ENCODE peak calls at places on chromosomes 16 and 17, in seven cellular contexts. U is left ventricle myocardium inferior, D is kidney, M is right lobe of liver, W is cardiac fibroblast, O is IMR-90, B is PC-9. V is an unnamed sample.

GRCh38 chr16:21663889-21664647 is at the start of gene OTOA:
- DNase-seq in M (no peak), D (peak), W (no peak), U (no peak), O (no peak), B (no peak), V (no peak)

GRCh38 chr16:30394603-30395154 is 541 bp upstream of the ZNF48 start:
- DNase-seq in U (no peak), O (peak), W (peak), B (no peak), M (no peak), D (no peak), V (no peak)

GRCh38 chr16:15879255-15879804 is 9.1 kb downstream of the CEP20 start:
- DNase-seq in O (peak), B (peak), W (peak), M (no peak), D (no peak), U (no peak), V (no peak)

GRCh38 chr17:47696717-47697642 is 3.0 kb downstream of the TBKBP1 start:
- DNase-seq in W (no peak), B (no peak), D (peak), M (no peak), O (no peak), U (no peak), V (no peak)

GRCh38 chr17:37731056-37731455 is 13.8 kb downstream of the HNF1B start:
- DNase-seq in O (no peak), W (no peak), U (no peak), M (no peak), B (no peak), D (no peak), V (no peak)

GRCh38 chr17:2745317-2746037 is 4.0 kb downstream of the CCDC92B start:
- DNase-seq in B (no peak), O (no peak), M (no peak), W (no peak), U (peak), D (no peak), V (no peak)

GRCh38 chr16:24685539-24686432 is 43.7 kb upstream of the TNRC6A start:
- DNase-seq in U (peak), M (peak), O (peak), B (no peak), D (peak), W (peak), V (no peak)

GRCh38 chr17:34151081-34151480 is 104.0 kb upstream of the CCL2 start:
- DNase-seq in O (no peak), B (no peak), D (no peak), U (no peak), W (no peak), M (no peak), V (no peak)

GRCh38 chr16:85334718-85335583 is 222.7 kb upstream of the CIBAR2 start:
- DNase-seq in O (no peak), D (peak), B (peak), U (no peak), M (peak), W (no peak), V (no peak)

GRCh38 chr16:9836118-9836736 is 346.0 kb downstream of the GRIN2A start:
- DNase-seq in W (peak), D (no peak), M (no peak), B (no peak), U (no peak), O (no peak), V (no peak)

GRCh38 chr17:62876063-62876462 is 67.9 kb upstream of the MARCHF10 start:
- DNase-seq in D (no peak), B (no peak), W (peak), U (no peak), O (peak), M (no peak), V (no peak)

GRCh38 chr16:67719778-67720144 is 645 bp upstream of the GFOD2 start:
- DNase-seq in M (peak), W (peak), D (no peak), O (peak), U (no peak), B (no peak), V (peak)

GRCh38 chr16:58331024-58331707 is 36.3 kb upstream of the PRSS54 start:
- DNase-seq in B (no peak), O (no peak), M (no peak), W (no peak), D (no peak), U (no peak), V (no peak)

GRCh38 chr16:70635356-70636016 is 10.9 kb upstream of the IL34 start:
- DNase-seq in M (no peak), B (no peak), D (no peak), W (peak), O (peak), U (peak), V (no peak)

GRCh38 chr17:73430165-73430680 is 118.4 kb upstream of the CDC42EP4 start:
- DNase-seq in W (no peak), U (no peak), B (no peak), D (peak), M (no peak), O (no peak), V (no peak)

GRCh38 chr17:33527290-33527689 is 234.2 kb upstream of the ASIC2 start:
- DNase-seq in W (no peak), B (no peak), O (no peak), U (no peak), D (no peak), M (no peak), V (no peak)

GRCh38 chr17:15377608-15378007 is 36.2 kb upstream of the TEKT3 start:
- DNase-seq in B (no peak), M (no peak), D (no peak), U (no peak), O (peak), W (peak), V (no peak)

GRCh38 chr17:51487947-51488346 is 227.6 kb downstream of the UTP18 start:
- DNase-seq in D (no peak), W (no peak), U (no peak), B (no peak), M (no peak), O (no peak), V (no peak)

GRCh38 chr17:45149037-45149668 is 878 bp downstream of the HEXIM1 start:
- DNase-seq in D (peak), B (peak), W (peak), O (peak), M (peak), U (peak), V (peak)

GRCh38 chr16:85072947-85073346 is 39.3 kb downstream of the CIBAR2 start:
- DNase-seq in O (peak), W (peak), D (no peak), M (no peak), B (no peak), U (peak), V (no peak)

GRCh38 chr17:67386965-67387551 is 10.0 kb downstream of the PITPNC1 start:
- DNase-seq in O (peak), B (no peak), M (no peak), U (peak), W (peak), D (no peak), V (peak)

GRCh38 chr16:85396879-85397871 is 215.9 kb upstream of the GSE1 start:
- DNase-seq in B (peak), W (no peak), U (peak), D (peak), O (no peak), M (peak), V (peak)

GRCh38 chr17:20156196-20157077 is 147.3 kb downstream of the SPECC1 start:
- DNase-seq in B (peak), D (peak), W (peak), M (no peak), U (no peak), O (peak), V (peak)
- TF ChIP-seq CTCF in B (no peak), D (no peak), W (no peak), M (no peak), U (no peak), O (no peak), V (no peak)

GRCh38 chr17:39016193-39017153 is 49.3 kb upstream of the FBXO47 start:
- DNase-seq in U (no peak), O (peak), W (peak), M (no peak), B (no peak), D (no peak), V (no peak)

GRCh38 chr17:39012725-39013124 is 45.5 kb upstream of the FBXO47 start:
- DNase-seq in D (no peak), W (no peak), O (no peak), U (no peak), M (no peak), B (no peak), V (no peak)

GRCh38 chr17:39015546-39015935 is 48.3 kb upstream of the FBXO47 start:
- DNase-seq in W (no peak), O (no peak), B (no peak), D (no peak), U (no peak), M (no peak), V (no peak)

GRCh38 chr17:39014044-39014794 is 47.0 kb upstream of the FBXO47 start:
- DNase-seq in W (peak), U (no peak), M (no peak), D (no peak), B (no peak), O (peak), V (no peak)

GRCh38 chr17:39014795-39015545 is 47.8 kb upstream of the FBXO47 start:
- DNase-seq in D (no peak), B (no peak), M (no peak), W (no peak), U (no peak), O (no peak), V (no peak)
- TF ChIP-seq CTCF in D (no peak), B (no peak), M (no peak), W (no peak), U (no peak), O (no peak), V (no peak)

GRCh38 chr17:78390241-78391050 is 12.0 kb downstream of the PGS1 start:
- DNase-seq in M (no peak), O (peak), W (peak), B (no peak), U (no peak), D (no peak), V (no peak)
- TF ChIP-seq CTCF in M (no peak), O (peak), W (peak), B (no peak), U (no peak), D (no peak), V (no peak)

GRCh38 chr17:61463068-61463980 is 11.1 kb downstream of the TBX4 start:
- DNase-seq in O (no peak), U (no peak), D (no peak), W (no peak), M (peak), B (no peak), V (no peak)
- TF ChIP-seq CTCF in O (no peak), U (no peak), D (no peak), W (peak), M (no peak), B (no peak), V (no peak)

GRCh38 chr17:16920628-16921020 is 51.3 kb downstream of the TNFRSF13B start:
- DNase-seq in U (peak), B (no peak), M (no peak), D (no peak), O (no peak), W (no peak), V (no peak)

GRCh38 chr17:16922386-16923096 is 49.4 kb downstream of the TNFRSF13B start:
- DNase-seq in U (no peak), O (peak), D (no peak), M (no peak), W (no peak), B (no peak), V (no peak)

GRCh38 chr17:16917995-16918394 is 53.9 kb downstream of the TNFRSF13B start:
- DNase-seq in W (no peak), U (peak), M (no peak), O (no peak), D (no peak), B (no peak), V (no peak)

GRCh38 chr17:16918443-16918842 is 53.5 kb downstream of the TNFRSF13B start:
- DNase-seq in O (no peak), W (no peak), B (no peak), M (no peak), D (no peak), U (no peak), V (no peak)

GRCh38 chr17:16919663-16920627 is 52.0 kb downstream of the TNFRSF13B start:
- DNase-seq in U (peak), M (no peak), W (no peak), D (no peak), B (no peak), O (no peak), V (no peak)
- TF ChIP-seq CTCF in U (no peak), M (no peak), W (no peak), D (no peak), B (no peak), O (no peak), V (no peak)